ENCODE peak calls at places on chromosome 19, in four cellular contexts. T is HCT116, V is HepG2, A is K562. F is an unnamed sample.

GRCh38 chr19:39208175-39208795 is 4.2 kb upstream of the SYCN start:
- DNase-seq in T (no peak), V (no peak), A (no peak), F (no peak)

GRCh38 chr19:14480695-14481069 is 5.5 kb upstream of the PTGER1 start:
- DNase-seq in T (no peak), V (no peak), A (no peak), F (no peak)

GRCh38 chr19:45773384-45773783 is 4.3 kb upstream of the SIX5 start:
- DNase-seq in T (no peak), V (no peak), A (no peak), F (no peak)

GRCh38 chr19:39352549-39353285 is 10.5 kb downstream of the SAMD4B start:
- DNase-seq in T (no peak), V (no peak), A (no peak), F (no peak)

GRCh38 chr19:41354343-41354974 is 737 bp upstream of the TGFB1 start:
- DNase-seq in T (no peak), V (no peak), A (no peak), F (no peak)

GRCh38 chr19:48845384-48845783 is 9.1 kb upstream of the HSD17B14 start:
- DNase-seq in T (no peak), V (no peak), A (no peak), F (no peak)

GRCh38 chr19:28980236-28980868 is 232.6 kb downstream of the UQCRFS1 start:
- DNase-seq in T (no peak), V (no peak), A (no peak), F (no peak)

GRCh38 chr19:42229855-42230331 is 9.8 kb downstream of the ZNF526 start:
- DNase-seq in T (no peak), V (no peak), A (no peak), F (no peak)

GRCh38 chr19:3335431-3336350 is 30.7 kb upstream of the NFIC start:
- DNase-seq in T (no peak), V (no peak), A (no peak), F (no peak)

GRCh38 chr19:40612831-40613668 is 11.9 kb downstream of the LTBP4 start:
- DNase-seq in T (no peak), V (no peak), A (peak; percentile 89), F (no peak)

GRCh38 chr19:42942187-42942789 is 5.3 kb upstream of the PSG7 start:
- DNase-seq in T (peak; percentile 22), V (peak; percentile 6), A (peak; percentile 7), F (no peak)

GRCh38 chr19:13843104-13843921 is 33.6 kb upstream of the NANOS3 start:
- DNase-seq in T (no peak), V (no peak), A (no peak), F (no peak)

GRCh38 chr19:2602391-2603181 is 99.9 kb downstream of the GNG7 start:
- DNase-seq in T (no peak), V (no peak), A (no peak), F (no peak)

GRCh38 chr19:55198651-55199050 is 10.7 kb downstream of the PTPRH start:
- DNase-seq in T (no peak), V (no peak), A (no peak), F (no peak)

GRCh38 chr19:18379803-18380747 is 5.9 kb upstream of the GDF15 start:
- DNase-seq in T (peak; percentile 93), V (peak; percentile 98), A (peak; percentile 45), F (peak; percentile 96)

DNA sequence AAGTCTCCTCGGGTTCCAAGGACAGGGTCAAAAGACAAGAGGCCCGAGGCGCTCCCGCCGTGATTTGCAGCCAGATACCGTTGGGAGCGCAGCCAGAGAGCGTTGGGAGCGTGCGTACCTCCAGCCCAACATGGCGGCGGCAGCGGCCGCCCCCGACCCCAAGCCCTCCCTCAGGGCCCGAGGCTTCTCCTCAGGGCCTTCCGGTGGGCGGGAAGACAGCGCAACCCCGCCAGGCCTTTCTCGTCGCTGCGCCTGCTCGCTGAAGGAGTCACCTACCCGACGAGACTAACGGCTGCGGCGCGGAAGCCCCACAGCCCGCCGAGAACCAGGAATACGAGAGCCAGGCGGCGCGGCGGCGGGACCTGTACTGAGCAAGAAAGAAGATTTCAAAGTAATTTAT is 3.2 kb upstream of the ZNF850 start:
- DNase-seq in T (no peak), V (no peak), A (no peak), F (no peak)
- TF ChIP-seq TCF7L2 in T (no peak), V (no peak), A (no peak), F (no peak)

GRCh38 chr19:10270180-10270615 is 722 bp upstream of the ICAM1 start:
- DNase-seq in T (no peak), V (no peak), A (peak; percentile 72), F (no peak)
- H3K4me3 ChIP-seq in T (peak overlapping the region; percentile 33), V (peak overlapping the region; percentile 81), A (peak overlapping the region; percentile 48), F (peak overlapping the region; percentile 83)

DNA sequence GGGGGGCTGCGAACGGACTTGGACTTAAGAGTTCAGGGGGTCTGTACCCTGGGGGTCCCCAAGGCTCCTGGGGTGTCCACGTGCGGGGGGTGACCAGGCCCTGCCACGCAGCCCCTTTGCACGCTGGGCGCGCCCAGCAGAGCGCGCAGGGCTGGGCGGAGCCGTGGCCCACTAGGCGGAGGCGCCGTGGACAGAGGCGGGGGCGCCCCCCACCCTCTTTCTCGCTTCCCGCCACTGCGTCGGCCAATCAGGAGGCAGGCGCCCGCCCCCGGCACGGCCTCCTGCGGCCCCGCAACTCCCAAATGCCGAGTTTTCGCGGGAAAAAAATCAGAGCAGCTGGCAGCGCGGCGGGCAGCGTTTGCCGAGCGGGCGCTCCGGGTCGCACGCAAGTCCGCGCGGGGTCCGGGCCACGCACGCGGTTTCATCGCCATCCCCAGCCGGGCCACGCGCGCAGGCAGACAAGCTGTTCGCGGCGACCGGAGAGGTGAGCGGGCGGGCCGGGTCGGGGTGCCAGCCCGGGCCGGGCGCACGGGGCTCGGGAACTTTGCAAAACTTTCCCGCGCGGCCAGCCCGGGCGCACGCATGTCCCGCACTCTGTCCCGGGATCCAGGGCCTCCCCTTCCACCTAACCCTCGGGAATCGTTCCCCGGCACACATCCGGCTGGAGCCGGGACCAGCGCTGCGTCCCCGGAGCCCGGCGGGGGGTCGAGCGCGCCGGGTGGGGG is at the start of gene UHRF1:
- DNase-seq in T (no peak), V (peak; percentile 58), A (peak; percentile 93), F (no peak)
- TF ChIP-seq REST in T (no peak), V (no peak), A (no peak), F (no peak)

DNA sequence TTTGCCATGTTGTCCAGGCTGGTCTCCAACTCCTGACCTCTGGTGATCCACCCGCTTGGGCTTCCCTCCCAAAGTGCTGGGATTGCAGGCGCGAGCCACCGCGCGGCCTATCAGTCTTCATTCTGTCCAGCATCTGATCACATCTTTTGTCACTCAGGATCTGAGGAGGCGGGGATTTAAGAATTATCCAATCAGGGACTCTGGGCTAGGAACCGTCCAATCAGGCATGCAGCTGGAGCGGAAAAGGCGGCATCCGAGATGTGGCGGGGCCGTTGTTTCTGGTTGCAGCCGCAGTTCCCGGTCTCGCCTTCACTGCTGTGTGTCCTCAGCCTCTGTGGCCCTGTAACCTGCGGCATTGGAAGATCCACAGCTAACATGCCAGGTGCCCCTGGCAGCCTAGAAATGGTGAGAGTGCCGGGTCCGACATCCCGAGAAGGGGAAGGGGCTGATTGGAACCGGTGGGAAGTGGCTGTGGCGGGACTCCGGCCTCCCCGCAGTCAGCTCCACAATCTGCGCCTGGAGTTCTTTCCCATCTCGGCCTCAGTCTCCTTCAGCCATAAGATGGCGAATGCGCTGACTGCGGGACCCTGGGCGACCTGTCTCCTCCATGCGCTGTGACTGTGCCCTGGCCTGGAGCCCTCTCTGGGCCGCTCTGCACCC is at the start of gene ZNF729:
- DNase-seq in T (no peak), V (no peak), A (no peak), F (no peak)
- TF ChIP-seq TCF7L2 in T (no peak), V (no peak), A (no peak), F (no peak)

DNA sequence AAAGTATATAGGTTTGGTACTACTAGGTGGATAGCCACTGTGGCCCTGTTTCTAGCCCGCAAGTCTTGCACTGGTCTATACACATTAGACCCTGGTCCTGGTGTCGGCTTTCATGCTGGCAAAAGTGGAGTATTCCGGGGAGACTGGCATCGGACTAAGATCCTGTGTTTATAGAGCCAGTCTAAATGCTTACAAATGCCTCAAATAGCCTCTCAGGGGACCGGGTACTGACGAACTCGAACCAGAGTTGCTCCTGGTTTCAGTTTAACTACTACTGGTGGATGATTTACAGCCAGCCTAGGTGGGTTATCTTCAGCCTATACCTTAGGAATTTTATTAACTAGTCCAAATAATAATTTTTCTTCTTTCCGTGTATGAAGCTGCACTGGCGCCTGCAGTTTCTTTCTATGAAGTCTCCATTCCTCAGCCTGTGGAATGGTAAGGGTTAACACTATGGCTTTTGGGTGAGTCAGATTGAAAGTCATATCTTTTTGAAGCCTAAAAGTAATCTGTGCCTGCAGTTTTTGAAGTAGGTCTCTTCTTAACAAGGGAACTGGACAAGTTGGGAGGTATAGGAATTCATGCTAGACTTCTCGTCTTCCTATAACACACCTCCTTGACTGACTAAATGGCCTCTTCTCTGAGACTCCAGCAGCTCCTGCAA is 51.3 kb downstream of the OR10H4 start:
- DNase-seq in T (no peak), V (no peak), A (no peak), F (no peak)
- H3K4me3 ChIP-seq in T (no peak overlapping the region), V (no peak overlapping the region), A (no peak overlapping the region), F (no peak overlapping the region)

GRCh38 chr19:17075035-17075859 is at the start of the genes HAUS8 and MYO9B:
- DNase-seq in T (peak; percentile 98), V (peak; percentile 96), A (peak; percentile 97), F (peak; percentile 91)
- TF ChIP-seq REST in T (no peak), V (no peak), A (no peak), F (peak; percentile 41)

GRCh38 chr19:10921909-10922637 is 6.4 kb downstream of the YIPF2 start:
- DNase-seq in T (no peak), V (no peak), A (no peak), F (no peak)

GRCh38 chr19:10922638-10923014 is 5.8 kb downstream of the YIPF2 start:
- DNase-seq in T (no peak), V (no peak), A (peak; percentile 10), F (no peak)

GRCh38 chr19:10921199-10921879 is 7.1 kb downstream of the YIPF2 start:
- DNase-seq in T (no peak), V (no peak), A (no peak), F (no peak)

GRCh38 chr19:10924597-10924996 is 3.8 kb downstream of the YIPF2 start:
- DNase-seq in T (no peak), V (no peak), A (peak; percentile 13), F (no peak)

DNA sequence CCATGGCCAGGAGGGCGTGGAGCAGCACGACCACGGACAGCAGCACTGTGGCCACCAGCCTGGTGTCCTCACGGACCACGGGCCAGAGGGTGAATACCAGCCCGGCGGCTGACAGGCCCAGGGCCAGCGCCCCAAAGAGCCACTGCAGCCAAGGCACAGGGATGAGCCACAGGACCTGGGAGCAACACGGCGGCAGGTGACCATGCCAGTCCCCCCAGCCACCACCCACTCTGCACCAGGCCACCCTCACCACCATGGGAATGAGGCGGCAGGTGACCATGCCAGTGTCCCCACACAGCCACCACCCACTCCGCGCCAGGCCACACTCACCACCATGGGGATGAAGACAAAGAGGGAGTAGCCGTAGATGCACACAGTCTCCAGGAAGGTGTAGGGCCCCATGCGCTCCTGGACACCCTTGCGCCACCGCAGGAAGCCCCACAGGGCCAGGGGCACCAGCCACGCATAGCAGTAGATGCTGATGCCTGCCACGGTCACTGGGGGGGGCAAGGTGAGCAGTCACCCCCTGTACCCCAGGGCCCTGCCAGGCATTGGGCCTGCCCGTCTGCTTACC is 4.8 kb downstream of the YIPF2 start:
- DNase-seq in T (no peak), V (no peak), A (peak; percentile 4), F (no peak)
- TF ChIP-seq TCF7L2 in T (no peak), V (no peak), A (no peak), F (no peak)

DNA sequence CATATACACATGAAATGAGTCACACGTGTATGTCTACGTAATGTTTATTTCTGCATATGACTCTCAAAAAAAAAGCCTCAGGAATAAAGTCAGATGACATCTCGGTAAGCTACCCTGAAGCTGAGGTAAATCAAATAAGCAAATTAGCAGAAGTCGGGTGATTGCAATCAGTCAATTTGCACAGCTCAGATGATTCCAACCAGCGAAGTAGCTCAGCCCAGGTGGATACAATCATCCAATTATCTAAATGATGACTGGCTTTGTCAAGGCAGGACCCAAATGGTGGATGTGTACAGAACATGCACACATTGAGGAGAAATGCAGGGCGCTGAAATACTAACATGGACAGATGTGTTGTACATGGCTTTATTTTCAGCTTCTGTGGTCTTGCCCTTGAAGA is 148.5 kb downstream of the ZNF486 start:
- DNase-seq in T (no peak), V (no peak), A (no peak), F (no peak)
- H3K4me3 ChIP-seq in T (no peak overlapping the region), V (no peak overlapping the region), A (no peak overlapping the region), F (no peak overlapping the region)

F was measured in Panc1.